ENCODE peak calls at places on chromosomes 16 and 17, in five cellular contexts. Z, Q, G, V and S are unnamed samples.

GRCh38 chr16:82037251-82037650 is 2.2 kb downstream of the HSD17B2 start:
- DNase-seq in Z (no peak), V (no peak), Q (no peak), G (no peak), S (no peak)

GRCh38 chr17:38605230-38605851 is 411 bp downstream of the SRCIN1 start:
- DNase-seq in G (no peak), V (no peak), Q (peak), Z (no peak), S (no peak)

GRCh38 chr17:28705074-28705659 is 6.5 kb downstream of the PROCA1 start:
- DNase-seq in G (no peak), Z (no peak), V (no peak), Q (no peak), S (no peak)

GRCh38 chr17:17919169-17920107 is 52.8 kb downstream of the TOM1L2 start:
- DNase-seq in Q (peak), Z (peak), G (peak), V (peak), S (peak)

GRCh38 chr17:31499771-31500554 is 108.5 kb downstream of the RAB11FIP4 start:
- DNase-seq in V (no peak), G (peak), Z (no peak), Q (no peak), S (no peak)

GRCh38 chr16:986925-987581 is 5.5 kb downstream of the SOX8 start:
- DNase-seq in G (no peak), Z (no peak), V (no peak), Q (no peak), S (no peak)

GRCh38 chr17:13638855-13639458 is 37.2 kb upstream of the HS3ST3A1 start:
- DNase-seq in V (no peak), Q (no peak), Z (no peak), G (no peak), S (no peak)

GRCh38 chr17:31048142-31048541 is 46.6 kb upstream of the NF1 start:
- DNase-seq in Z (no peak), G (no peak), V (no peak), Q (no peak), S (no peak)

GRCh38 chr16:83917152-83918120 is 18.5 kb downstream of the MLYCD start:
- DNase-seq in Z (no peak), G (no peak), Q (no peak), V (no peak), S (no peak)

GRCh38 chr16:7405166-7405565 is 72.5 kb downstream of the RBFOX1 start:
- DNase-seq in G (peak), V (no peak), Q (peak), Z (no peak), S (no peak)

GRCh38 chr17:61208301-61209098 is 191.1 kb upstream of the TBX2 start:
- DNase-seq in V (no peak), G (no peak), Z (no peak), Q (peak), S (no peak)

DNA sequence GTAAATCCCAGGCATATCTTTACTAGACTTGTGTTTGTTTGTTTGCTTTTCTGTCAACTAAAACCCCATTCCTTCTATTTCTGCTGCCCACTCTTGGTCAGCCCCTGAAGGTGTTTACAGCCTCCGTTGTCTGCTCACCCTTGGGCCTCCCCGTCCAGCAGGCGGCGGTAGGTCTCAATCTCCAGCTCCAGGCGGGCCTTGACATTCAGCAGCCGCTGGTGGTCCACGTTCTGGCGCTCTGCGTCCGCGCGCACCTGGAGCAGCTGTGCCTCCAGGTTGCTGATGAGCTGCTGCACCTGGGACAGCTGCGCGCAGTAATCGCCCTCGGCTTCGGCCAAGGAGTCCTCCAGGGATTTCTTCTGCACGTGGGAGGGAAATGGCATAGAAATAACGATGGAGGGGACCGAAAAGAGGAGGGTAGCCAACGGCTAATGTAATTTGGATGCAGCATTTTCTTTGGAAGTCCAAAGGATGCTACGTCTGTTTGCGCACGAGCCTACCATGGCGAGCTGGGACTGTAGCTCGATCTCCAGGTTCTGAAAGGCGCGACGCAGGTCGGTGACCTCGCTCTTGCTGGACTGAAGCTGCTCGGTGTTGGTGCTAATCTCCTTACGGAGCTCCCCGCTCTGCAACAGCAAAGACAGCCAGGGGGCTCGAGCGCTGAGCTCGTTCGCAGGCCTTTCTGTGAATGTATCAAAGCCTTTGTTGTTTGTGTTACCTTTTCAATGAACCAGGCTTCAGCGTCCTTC is 3.9 kb downstream of the KRT12 start:
- DNase-seq in V (no peak), G (no peak), Z (no peak), Q (no peak), S (no peak)
- TF ChIP-seq CTCF in V (no peak), G (no peak), Z (no peak), Q (peak), S (no peak)

DNA sequence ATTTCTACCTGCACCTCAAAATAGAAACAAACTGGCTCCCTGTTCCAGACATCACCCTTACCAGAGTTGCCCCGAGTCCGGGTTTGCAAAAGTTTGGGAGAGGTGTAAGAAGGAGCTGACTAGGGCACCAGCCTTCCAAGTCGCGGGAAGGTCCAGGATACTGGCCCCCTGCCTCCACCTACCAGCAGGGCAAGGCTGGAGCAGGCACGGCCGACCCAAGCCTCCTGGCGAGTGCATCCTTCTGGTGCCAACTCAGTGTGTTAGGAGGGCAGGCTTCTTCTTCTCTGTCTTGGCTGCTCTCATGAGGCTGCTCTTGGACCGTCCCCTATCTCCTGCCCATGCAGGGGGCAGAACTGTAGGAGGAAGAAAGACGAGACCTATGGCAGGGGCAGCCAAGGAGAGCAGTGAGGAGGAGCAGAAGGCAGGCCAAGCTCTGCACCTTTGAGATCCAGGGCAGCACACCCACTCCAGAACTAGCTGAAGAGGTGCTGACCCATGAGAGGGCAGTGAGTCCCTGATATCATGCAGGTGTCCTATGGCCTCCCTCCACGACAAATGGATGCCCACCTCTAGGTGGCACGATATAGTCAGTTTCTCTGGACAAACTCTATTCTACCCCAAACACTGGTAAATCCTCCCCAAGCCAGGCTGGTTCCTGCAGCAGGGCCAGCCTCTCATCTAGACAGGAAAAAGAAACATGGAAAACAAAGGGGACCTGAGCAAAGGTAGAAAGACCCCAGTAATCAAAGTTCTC is 54.4 kb downstream of the CYTH1 start:
- DNase-seq in Q (no peak), Z (peak), V (no peak), G (no peak), S (no peak)
- TF ChIP-seq CTCF in Q (no peak), Z (no peak), V (no peak), G (no peak), S (no peak)

GRCh38 chr16:56981729-56982271 is 7.6 kb upstream of the NLRC5 start:
- DNase-seq in G (no peak), Z (no peak), Q (no peak), V (no peak), S (no peak)
- TF ChIP-seq CTCF in G (no peak), Z (no peak), Q (no peak), V (no peak), S (no peak)

GRCh38 chr16:86797700-86798099 is 219.4 kb downstream of the FOXL1 start:
- DNase-seq in G (no peak), V (no peak), Q (no peak), Z (no peak), S (no peak)
- TF ChIP-seq CTCF in G (no peak), V (no peak), Q (no peak), Z (no peak), S (no peak)

DNA sequence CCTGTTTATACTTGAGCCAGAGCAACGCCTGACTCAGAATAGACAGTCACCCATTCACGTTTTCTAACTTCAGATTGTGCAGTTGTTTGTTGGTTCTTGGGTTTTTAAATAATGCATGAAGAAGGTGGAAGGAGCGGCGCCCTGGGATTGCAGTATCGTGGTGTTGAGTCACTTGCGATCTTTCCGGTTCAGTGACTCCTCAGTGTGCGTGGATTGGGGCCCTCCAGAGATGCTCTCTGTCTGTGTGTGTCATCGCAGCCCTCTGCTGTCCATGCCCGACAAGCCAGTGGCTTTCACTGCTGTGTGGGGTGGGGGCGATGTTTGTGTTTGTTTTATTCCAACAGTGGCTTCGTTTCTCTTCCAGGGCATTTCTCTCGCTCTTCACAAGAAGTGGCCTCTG is 134.0 kb downstream of the RPTOR start:
- DNase-seq in V (no peak), Z (no peak), Q (peak), G (no peak), S (no peak)
- TF ChIP-seq CTCF in V (no peak), Z (no peak), Q (no peak), G (no peak), S (no peak)

GRCh38 chr16:8634991-8635736 is 13.7 kb downstream of the METTL22 start:
- DNase-seq in V (no peak), Q (peak), G (no peak), Z (no peak), S (no peak)
- TF ChIP-seq CTCF in V (no peak), Q (peak), G (no peak), Z (no peak), S (no peak)

DNA sequence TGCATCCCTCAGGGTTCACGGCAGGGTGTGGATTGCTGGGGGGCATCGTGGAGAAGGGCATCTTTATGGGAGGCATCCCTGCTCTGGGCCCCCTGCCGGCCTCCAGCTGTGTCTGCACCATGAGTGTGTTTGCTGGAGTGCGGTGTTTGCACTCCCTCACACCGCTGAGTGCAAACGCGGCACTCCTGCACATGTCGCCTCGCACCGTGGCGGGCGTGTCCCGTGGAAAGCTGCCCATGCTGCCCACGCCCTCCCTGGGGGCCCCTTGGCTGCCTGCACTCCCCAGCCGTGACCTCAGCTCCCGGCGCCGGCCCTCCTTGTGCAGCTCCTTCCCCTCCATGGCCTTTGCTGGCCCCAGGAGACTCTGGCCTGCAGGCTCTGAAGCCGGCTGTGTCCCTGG is 74.6 kb upstream of the ZNF750 start:
- DNase-seq in Z (no peak), V (no peak), G (no peak), Q (no peak), S (no peak)
- TF ChIP-seq CTCF in Z (peak), V (no peak), G (no peak), Q (no peak), S (no peak)

DNA sequence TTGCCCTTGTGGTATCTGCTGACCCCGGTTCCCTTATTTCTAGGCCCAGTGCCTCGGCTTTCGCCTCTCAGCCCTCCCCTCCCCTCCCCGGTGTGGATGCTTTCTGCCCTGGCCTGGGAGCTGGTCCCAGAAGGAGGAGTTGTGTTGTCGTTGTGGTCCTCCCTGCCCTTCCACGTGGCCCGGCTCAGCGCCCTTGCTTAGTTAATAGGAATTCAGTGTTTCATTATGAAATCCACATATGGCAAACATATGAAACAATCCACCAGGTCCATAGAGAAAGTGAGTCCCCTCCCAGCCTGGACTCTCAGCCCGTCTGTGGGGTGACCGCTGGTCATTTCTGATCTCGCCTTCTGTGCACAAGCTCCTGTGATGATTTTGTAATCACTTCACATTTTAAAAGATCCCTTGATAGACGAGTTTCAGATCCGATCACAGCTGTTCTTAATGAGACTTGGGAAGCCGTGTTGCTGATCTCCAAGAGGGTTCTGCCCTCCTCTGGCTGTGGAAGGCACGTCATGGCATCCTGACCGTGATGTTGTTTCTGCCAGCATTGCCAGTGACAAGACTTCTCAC is 112.1 kb downstream of the BANP start:
- DNase-seq in Q (no peak), V (no peak), G (peak), Z (peak), S (no peak)
- TF ChIP-seq CTCF in Q (peak), V (no peak), G (no peak), Z (no peak), S (peak)

GRCh38 chr17:64554028-64554637 is 47.4 kb downstream of the CEP95 start:
- DNase-seq in Z (no peak), Q (no peak), V (no peak), G (no peak), S (no peak)
- TF ChIP-seq CTCF in Z (no peak), Q (no peak), V (no peak), G (no peak), S (no peak)

DNA sequence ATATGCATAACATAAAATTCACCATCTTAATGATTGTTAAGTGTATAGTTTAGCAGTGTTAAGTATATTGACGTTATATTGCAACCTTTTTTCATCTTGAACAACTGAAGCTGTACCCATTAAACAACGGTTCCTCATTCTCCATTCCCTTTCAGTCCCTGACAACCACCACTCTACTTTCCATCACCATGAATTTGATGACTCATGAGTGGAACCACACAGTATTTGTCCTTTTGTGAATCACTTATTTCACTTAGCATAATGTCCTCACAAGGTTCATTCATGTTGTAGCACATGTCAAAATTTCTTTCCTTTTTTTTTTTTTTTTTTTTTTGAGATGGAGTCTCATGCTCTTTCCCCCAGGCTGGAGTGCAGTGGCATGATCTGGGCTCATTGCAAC is 46.0 kb downstream of the HOXB1 start:
- DNase-seq in Z (no peak), Q (no peak), V (no peak), G (no peak), S (no peak)
- TF ChIP-seq CTCF in Z (no peak), Q (no peak), V (no peak), G (no peak), S (no peak)